ENCODE peak calls at places on chromosomes 3 and 15, in nine cellular contexts. A, E, O, M, N, L, U, G and Y are unnamed samples. For H3K27me3, the result is how much of the 10 kb centered on the place peaks cover.

GRCh38 chr15:70526974-70527325 is 236.4 kb downstream of the UACA start:
- DNase-seq in A (no peak), E (no peak), O (no peak), M (no peak), N (no peak), L (no peak), U (no peak), G (no peak), Y (no peak)

GRCh38 chr15:51970132-51970817 is 1.3 kb downstream of the LEO1 start:
- DNase-seq in A (no peak), E (no peak), O (no peak), M (no peak), N (no peak), L (no peak), U (no peak), G (no peak), Y (no peak)

GRCh38 chr3:172175254-172175599 is 135.8 kb downstream of the FNDC3B start:
- DNase-seq in A (no peak), E (no peak), O (no peak), M (no peak), N (no peak), L (no peak), U (no peak), G (no peak), Y (no peak)

GRCh38 chr3:37772773-37773291 is 88.8 kb upstream of the CTDSPL start:
- DNase-seq in A (no peak), E (no peak), O (no peak), M (no peak), N (no peak), L (no peak), U (no peak), G (no peak), Y (no peak)

GRCh38 chr15:76903251-76903681 is 1.9 kb downstream of the SCAPER start:
- DNase-seq in A (no peak), E (no peak), O (no peak), M (no peak), N (no peak), L (no peak), U (peak), G (no peak), Y (peak)

GRCh38 chr3:193863657-193864323 is 270.8 kb downstream of the OPA1 start:
- DNase-seq in A (no peak), E (peak), O (no peak), M (no peak), N (no peak), L (no peak), U (no peak), G (no peak), Y (no peak)

GRCh38 chr15:80242132-80242769 is 9.8 kb downstream of the CTXND1 start:
- DNase-seq in A (no peak), E (no peak), O (no peak), M (no peak), N (no peak), L (no peak), U (peak), G (no peak), Y (no peak)

GRCh38 chr3:139309880-139310279 is 33.9 kb upstream of the MRPS22 start:
- DNase-seq in A (no peak), E (no peak), O (no peak), M (no peak), N (peak), L (no peak), U (no peak), G (no peak), Y (no peak)

GRCh38 chr3:11914041-11914440 is 67.4 kb upstream of the TAMM41 start:
- DNase-seq in A (no peak), E (no peak), O (peak), M (no peak), N (no peak), L (no peak), U (no peak), G (no peak), Y (no peak)

GRCh38 chr3:177446160-177446559 is 248.9 kb upstream of the TBL1XR1 start:
- DNase-seq in A (no peak), E (no peak), O (no peak), M (no peak), N (no peak), L (no peak), U (no peak), G (no peak), Y (no peak)

GRCh38 chr3:23600178-23600577 is 205.6 kb upstream of the UBE2E1 start:
- DNase-seq in A (no peak), E (no peak), O (no peak), M (no peak), N (peak), L (no peak), U (peak), G (no peak), Y (peak)

GRCh38 chr15:44029940-44030568 is 165.0 kb downstream of the FRMD5 start:
- DNase-seq in A (no peak), E (no peak), O (no peak), M (no peak), N (no peak), L (no peak), U (peak), G (no peak), Y (no peak)

GRCh38 chr15:48794697-48795134 is 16.2 kb downstream of the CEP152 start:
- DNase-seq in A (no peak), E (no peak), O (no peak), M (no peak), N (no peak), L (no peak), U (peak), G (peak), Y (no peak)

GRCh38 chr3:55074861-55075260 is 147.0 kb upstream of the LRTM1 start:
- DNase-seq in A (no peak), E (no peak), O (no peak), M (no peak), N (no peak), L (no peak), U (no peak), G (no peak), Y (no peak)

GRCh38 chr3:195048059-195048905 is 222.7 kb downstream of the XXYLT1 start:
- DNase-seq in A (peak), E (peak), O (no peak), M (no peak), N (no peak), L (no peak), U (no peak), G (no peak), Y (no peak)

GRCh38 chr3:25338158-25338725 is 89.8 kb upstream of the RARB start:
- DNase-seq in A (no peak), E (no peak), O (no peak), M (no peak), N (no peak), L (no peak), U (no peak), G (no peak), Y (no peak)
- H3K27me3 ChIP-seq in A (under half), E (under half), O (under half), M (under half), N (under half), L (under half), U (under half), G (under half), Y (under half)

GRCh38 chr3:48664313-48664644 is 1.6 kb upstream of the CELSR3 start:
- DNase-seq in A (no peak), E (no peak), O (no peak), M (no peak), N (no peak), L (no peak), U (no peak), G (no peak), Y (no peak)
- H3K4me3 ChIP-seq in A (no peak), E (peak), O (peak), M (no peak), N (no peak), L (peak), U (no peak), G (no peak), Y (no peak)

GRCh38 chr3:113247051-113247450 is 35.7 kb downstream of the BOC start:
- DNase-seq in A (no peak), E (no peak), O (no peak), M (no peak), N (no peak), L (no peak), U (no peak), G (no peak), Y (no peak)
- H3K27me3 ChIP-seq in A (under half), E (under half), O (under half), M (under half), N (under half), L (under half), U (under half), G (under half), Y (under half)

DNA sequence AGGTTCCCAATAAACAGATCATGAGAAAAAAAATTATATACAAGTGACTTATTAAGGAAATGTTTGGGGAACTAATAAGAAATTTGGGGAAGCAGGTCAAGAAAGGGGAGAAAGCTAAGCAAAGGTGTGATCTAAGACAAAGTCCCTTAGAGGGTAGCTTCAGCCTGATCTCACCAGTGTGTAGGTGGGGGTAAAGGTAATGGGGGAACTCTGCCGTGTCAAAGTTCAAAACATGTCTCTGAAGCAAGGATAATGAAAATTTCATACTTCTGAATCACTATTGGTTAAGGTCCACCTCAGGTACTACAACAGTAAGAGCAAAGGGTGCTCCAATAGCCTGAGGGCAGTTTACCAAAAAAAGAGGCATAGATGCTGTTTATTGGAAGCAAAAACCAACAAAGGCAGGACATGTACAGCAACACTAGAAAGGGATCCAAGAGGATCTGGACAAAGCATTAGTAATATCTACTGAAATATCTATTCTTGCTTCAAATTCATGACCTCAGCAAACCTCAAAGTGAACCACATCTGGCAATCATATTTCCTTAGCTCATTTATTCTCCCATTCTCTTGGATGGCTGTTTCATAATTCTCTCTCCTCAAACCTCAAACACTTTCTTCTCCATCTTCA is 6.9 kb downstream of the ACAD11 start:
- DNase-seq in A (no peak), E (no peak), O (no peak), M (no peak), N (no peak), L (no peak), U (peak), G (no peak), Y (no peak)
- H3K4me3 ChIP-seq in A (no peak), E (no peak), O (no peak), M (no peak), N (no peak), L (no peak), U (no peak), G (no peak), Y (no peak)

DNA sequence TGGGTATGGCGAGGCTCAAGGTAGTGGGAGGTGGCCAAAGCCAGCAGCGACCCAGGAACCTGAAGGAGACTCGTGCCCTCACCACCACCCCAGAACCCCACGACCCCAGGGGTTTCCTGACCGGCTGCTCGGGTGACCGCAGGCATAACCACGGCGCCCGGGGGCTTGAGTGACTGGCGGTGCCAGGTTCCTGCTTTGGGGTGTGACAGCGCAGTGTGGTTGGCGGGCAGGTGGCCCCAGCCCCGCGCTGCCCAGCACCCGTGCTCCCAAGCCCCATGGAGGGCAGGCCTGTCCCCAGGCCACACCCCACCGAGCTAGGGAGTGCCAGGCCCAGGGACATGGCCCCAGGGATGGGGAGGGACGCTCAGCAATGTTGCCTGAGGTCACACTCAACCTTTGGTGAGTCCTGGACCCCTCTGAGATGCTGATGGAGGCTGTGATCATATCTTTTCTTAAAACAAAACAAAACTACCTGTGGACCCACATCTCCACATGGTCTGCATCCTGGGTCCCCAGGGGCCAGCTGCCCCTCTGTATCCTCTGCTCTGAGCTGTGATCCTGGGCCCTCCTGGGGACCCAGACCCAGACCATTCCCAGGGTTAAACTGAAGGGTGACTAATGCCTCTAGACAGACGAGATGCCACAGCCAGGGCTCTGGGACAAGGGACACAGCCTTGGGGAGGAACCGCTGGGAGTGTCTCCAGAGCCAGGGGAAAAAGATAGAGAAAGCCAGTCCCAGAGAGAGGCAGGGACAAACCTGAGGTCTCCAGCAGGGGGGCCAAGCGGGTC is 13.0 kb downstream of the DNAJB8 start:
- DNase-seq in A (no peak), E (no peak), O (no peak), M (no peak), N (no peak), L (no peak), U (no peak), G (no peak), Y (no peak)
- H3K27me3 ChIP-seq in A (under half), E (under half), O (half or more), M (under half), N (under half), L (under half), U (under half), G (under half), Y (under half)

DNA sequence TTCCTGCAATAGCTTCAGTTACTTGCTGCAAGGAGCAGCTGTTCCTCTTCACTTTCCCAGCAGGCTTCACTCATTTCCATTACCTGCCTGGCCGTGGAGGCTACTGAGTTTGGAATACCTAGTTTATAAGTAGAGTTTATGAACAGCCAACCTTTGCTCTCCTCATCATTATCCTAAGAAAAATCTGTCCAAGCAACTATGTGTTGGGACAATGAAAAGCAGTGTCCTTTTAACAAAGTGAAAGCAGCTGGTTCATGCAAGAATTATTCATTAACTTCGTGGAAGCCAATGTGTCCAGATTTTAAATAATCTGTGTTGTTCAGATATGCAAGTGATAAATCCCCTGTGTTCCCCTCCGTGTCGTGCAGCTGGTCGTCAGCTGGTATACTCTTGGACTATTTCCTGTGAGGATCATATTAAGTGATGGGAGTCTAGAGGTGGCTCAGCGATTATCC is 39.3 kb upstream of the SSR3 start:
- DNase-seq in A (no peak), E (no peak), O (no peak), M (no peak), N (no peak), L (no peak), U (no peak), G (no peak), Y (no peak)
- H3K4me3 ChIP-seq in A (no peak), E (peak), O (peak), M (no peak), N (no peak), L (no peak), U (no peak), G (no peak), Y (no peak)

GRCh38 chr3:72137865-72138861 is 353.2 kb upstream of the PROK2 start:
- DNase-seq in A (no peak), E (no peak), O (no peak), M (no peak), N (no peak), L (no peak), U (no peak), G (peak), Y (no peak)
- H3K27me3 ChIP-seq in A (under half), E (under half), O (under half), M (under half), N (under half), L (under half), U (under half), G (under half), Y (under half)

GRCh38 chr15:32716216-32716959 is 1.4 kb upstream of the GREM1 start:
- DNase-seq in A (no peak), E (no peak), O (no peak), M (no peak), N (no peak), L (no peak), U (no peak), G (no peak), Y (no peak)
- H3K4me3 ChIP-seq in A (no peak), E (no peak), O (peak), M (no peak), N (no peak), L (no peak), U (no peak), G (no peak), Y (peak)

GRCh38 chr3:50204052-50204803 is 843 bp upstream of the SLC38A3 start:
- DNase-seq in A (no peak), E (no peak), O (no peak), M (no peak), N (no peak), L (no peak), U (no peak), G (no peak), Y (no peak)

GRCh38 chr3:50201573-50202315 is 3.3 kb upstream of the SLC38A3 start:
- DNase-seq in A (no peak), E (no peak), O (no peak), M (no peak), N (no peak), L (no peak), U (no peak), G (no peak), Y (no peak)

GRCh38 chr3:50204804-50205718 is at the start of gene SLC38A3:
- DNase-seq in A (peak), E (no peak), O (peak), M (no peak), N (no peak), L (no peak), U (no peak), G (no peak), Y (no peak)

GRCh38 chr3:50202353-50203112 is 2.5 kb upstream of the SLC38A3 start:
- DNase-seq in A (no peak), E (no peak), O (no peak), M (no peak), N (no peak), L (no peak), U (no peak), G (no peak), Y (no peak)

GRCh38 chr3:50203113-50203852 is 1.8 kb upstream of the SLC38A3 start:
- DNase-seq in A (no peak), E (no peak), O (no peak), M (no peak), N (no peak), L (no peak), U (no peak), G (no peak), Y (no peak)
- H3K27me3 ChIP-seq in A (under half), E (under half), O (half or more), M (under half), N (under half), L (under half), U (under half), G (under half), Y (under half)